ENCODE peak calls at places on chromosomes 5 and 9, in eight cellular contexts. One of them, this sample, is unnamed.

GRCh38 chr9:126058631-126059030 is 268.0 kb upstream of the MVB12B start:
- DNase-seq in posterior cingulate gyrus: peak
- DNase-seq in islet precursor cell: peak
- DNase-seq in stimulated activated CD4-positive, alpha-beta T cell treated with anti-CD3 and anti-CD28 coated beads, Interleukin-2, amount 100 ng/mL, for 48 hours: no peak
- DNase-seq in T-helper 1 cell: no peak
- DNase-seq in NCI-H1694 treated with DMSO at 0.1 percent for 48 hours: peak
- DNase-seq in SW 1271: no peak
- DNase-seq in activated T-cell treated with anti-CD3 and anti-CD28 coated beads, Interleukin-2, amount 50 U/mL, for 4 hours: no peak
- DNase-seq in this sample: no peak

GRCh38 chr5:163564321-163564924 is 59.0 kb downstream of the MAT2B start:
- DNase-seq in posterior cingulate gyrus: no peak
- DNase-seq in islet precursor cell: peak
- DNase-seq in stimulated activated CD4-positive, alpha-beta T cell treated with anti-CD3 and anti-CD28 coated beads, Interleukin-2, amount 100 ng/mL, for 48 hours: peak
- DNase-seq in T-helper 1 cell: no peak
- DNase-seq in NCI-H1694 treated with DMSO at 0.1 percent for 48 hours: peak
- DNase-seq in SW 1271: peak
- DNase-seq in activated T-cell treated with anti-CD3 and anti-CD28 coated beads, Interleukin-2, amount 50 U/mL, for 4 hours: peak
- DNase-seq in this sample: peak

GRCh38 chr5:99901972-99902371 is 633.2 kb upstream of the FAM174A start:
- DNase-seq in posterior cingulate gyrus: no peak
- DNase-seq in islet precursor cell: no peak
- DNase-seq in stimulated activated CD4-positive, alpha-beta T cell treated with anti-CD3 and anti-CD28 coated beads, Interleukin-2, amount 100 ng/mL, for 48 hours: no peak
- DNase-seq in T-helper 1 cell: no peak
- DNase-seq in NCI-H1694 treated with DMSO at 0.1 percent for 48 hours: no peak
- DNase-seq in SW 1271: no peak
- DNase-seq in activated T-cell treated with anti-CD3 and anti-CD28 coated beads, Interleukin-2, amount 50 U/mL, for 4 hours: no peak
- DNase-seq in this sample: no peak

GRCh38 chr5:95620030-95620869 is at the start of gene GPR150:
- DNase-seq in posterior cingulate gyrus: peak
- DNase-seq in islet precursor cell: peak
- DNase-seq in stimulated activated CD4-positive, alpha-beta T cell treated with anti-CD3 and anti-CD28 coated beads, Interleukin-2, amount 100 ng/mL, for 48 hours: peak
- DNase-seq in T-helper 1 cell: peak
- DNase-seq in NCI-H1694 treated with DMSO at 0.1 percent for 48 hours: peak
- DNase-seq in SW 1271: peak
- DNase-seq in activated T-cell treated with anti-CD3 and anti-CD28 coated beads, Interleukin-2, amount 50 U/mL, for 4 hours: peak
- DNase-seq in this sample: peak

GRCh38 chr5:58016892-58017291 is 443.0 kb downstream of the PLK2 start:
- DNase-seq in posterior cingulate gyrus: no peak
- DNase-seq in islet precursor cell: no peak
- DNase-seq in stimulated activated CD4-positive, alpha-beta T cell treated with anti-CD3 and anti-CD28 coated beads, Interleukin-2, amount 100 ng/mL, for 48 hours: no peak
- DNase-seq in T-helper 1 cell: no peak
- DNase-seq in NCI-H1694 treated with DMSO at 0.1 percent for 48 hours: no peak
- DNase-seq in SW 1271: no peak
- DNase-seq in activated T-cell treated with anti-CD3 and anti-CD28 coated beads, Interleukin-2, amount 50 U/mL, for 4 hours: no peak
- DNase-seq in this sample: no peak

GRCh38 chr9:113886471-113886870 is 10.4 kb downstream of the ZNF618 start:
- DNase-seq in posterior cingulate gyrus: no peak
- DNase-seq in islet precursor cell: no peak
- DNase-seq in stimulated activated CD4-positive, alpha-beta T cell treated with anti-CD3 and anti-CD28 coated beads, Interleukin-2, amount 100 ng/mL, for 48 hours: no peak
- DNase-seq in T-helper 1 cell: no peak
- DNase-seq in NCI-H1694 treated with DMSO at 0.1 percent for 48 hours: no peak
- DNase-seq in SW 1271: no peak
- DNase-seq in activated T-cell treated with anti-CD3 and anti-CD28 coated beads, Interleukin-2, amount 50 U/mL, for 4 hours: no peak
- DNase-seq in this sample: peak

GRCh38 chr9:114906922-114907571 is 23.3 kb downstream of the TNFSF8 start:
- DNase-seq in posterior cingulate gyrus: no peak
- DNase-seq in islet precursor cell: peak
- DNase-seq in stimulated activated CD4-positive, alpha-beta T cell treated with anti-CD3 and anti-CD28 coated beads, Interleukin-2, amount 100 ng/mL, for 48 hours: no peak
- DNase-seq in T-helper 1 cell: no peak
- DNase-seq in NCI-H1694 treated with DMSO at 0.1 percent for 48 hours: peak
- DNase-seq in SW 1271: peak
- DNase-seq in activated T-cell treated with anti-CD3 and anti-CD28 coated beads, Interleukin-2, amount 50 U/mL, for 4 hours: no peak
- DNase-seq in this sample: peak

GRCh38 chr5:2740051-2740848 is 11.2 kb downstream of the IRX2 start:
- DNase-seq in posterior cingulate gyrus: no peak
- DNase-seq in islet precursor cell: peak
- DNase-seq in stimulated activated CD4-positive, alpha-beta T cell treated with anti-CD3 and anti-CD28 coated beads, Interleukin-2, amount 100 ng/mL, for 48 hours: no peak
- DNase-seq in T-helper 1 cell: no peak
- DNase-seq in NCI-H1694 treated with DMSO at 0.1 percent for 48 hours: no peak
- DNase-seq in SW 1271: no peak
- DNase-seq in activated T-cell treated with anti-CD3 and anti-CD28 coated beads, Interleukin-2, amount 50 U/mL, for 4 hours: no peak
- DNase-seq in this sample: peak

GRCh38 chr9:126985870-126986498 is 71.4 kb downstream of the RALGPS1 start:
- DNase-seq in posterior cingulate gyrus: no peak
- DNase-seq in islet precursor cell: no peak
- DNase-seq in stimulated activated CD4-positive, alpha-beta T cell treated with anti-CD3 and anti-CD28 coated beads, Interleukin-2, amount 100 ng/mL, for 48 hours: peak
- DNase-seq in T-helper 1 cell: peak
- DNase-seq in NCI-H1694 treated with DMSO at 0.1 percent for 48 hours: peak
- DNase-seq in SW 1271: peak
- DNase-seq in activated T-cell treated with anti-CD3 and anti-CD28 coated beads, Interleukin-2, amount 50 U/mL, for 4 hours: peak
- DNase-seq in this sample: no peak

GRCh38 chr9:72935595-72935994 is 17.3 kb downstream of the ALDH1A1 start:
- DNase-seq in posterior cingulate gyrus: no peak
- DNase-seq in islet precursor cell: no peak
- DNase-seq in stimulated activated CD4-positive, alpha-beta T cell treated with anti-CD3 and anti-CD28 coated beads, Interleukin-2, amount 100 ng/mL, for 48 hours: no peak
- DNase-seq in T-helper 1 cell: no peak
- DNase-seq in NCI-H1694 treated with DMSO at 0.1 percent for 48 hours: no peak
- DNase-seq in SW 1271: no peak
- DNase-seq in activated T-cell treated with anti-CD3 and anti-CD28 coated beads, Interleukin-2, amount 50 U/mL, for 4 hours: no peak
- DNase-seq in this sample: no peak

GRCh38 chr5:136036991-136037705 is 8.4 kb downstream of the TGFBI start:
- DNase-seq in posterior cingulate gyrus: no peak
- DNase-seq in islet precursor cell: peak
- DNase-seq in stimulated activated CD4-positive, alpha-beta T cell treated with anti-CD3 and anti-CD28 coated beads, Interleukin-2, amount 100 ng/mL, for 48 hours: peak
- DNase-seq in T-helper 1 cell: no peak
- DNase-seq in NCI-H1694 treated with DMSO at 0.1 percent for 48 hours: no peak
- DNase-seq in SW 1271: peak
- DNase-seq in activated T-cell treated with anti-CD3 and anti-CD28 coated beads, Interleukin-2, amount 50 U/mL, for 4 hours: no peak
- DNase-seq in this sample: no peak

GRCh38 chr9:132878695-132879064 is at the start of gene SPACA9:
- DNase-seq in posterior cingulate gyrus: peak
- DNase-seq in islet precursor cell: peak
- DNase-seq in stimulated activated CD4-positive, alpha-beta T cell treated with anti-CD3 and anti-CD28 coated beads, Interleukin-2, amount 100 ng/mL, for 48 hours: peak
- DNase-seq in T-helper 1 cell: no peak
- DNase-seq in NCI-H1694 treated with DMSO at 0.1 percent for 48 hours: no peak
- DNase-seq in SW 1271: peak
- DNase-seq in activated T-cell treated with anti-CD3 and anti-CD28 coated beads, Interleukin-2, amount 50 U/mL, for 4 hours: peak
- DNase-seq in this sample: peak

GRCh38 chr9:17519761-17520160 is 59.1 kb upstream of the SH3GL2 start:
- DNase-seq in posterior cingulate gyrus: no peak
- DNase-seq in islet precursor cell: no peak
- DNase-seq in stimulated activated CD4-positive, alpha-beta T cell treated with anti-CD3 and anti-CD28 coated beads, Interleukin-2, amount 100 ng/mL, for 48 hours: no peak
- DNase-seq in T-helper 1 cell: no peak
- DNase-seq in NCI-H1694 treated with DMSO at 0.1 percent for 48 hours: no peak
- DNase-seq in SW 1271: no peak
- DNase-seq in activated T-cell treated with anti-CD3 and anti-CD28 coated beads, Interleukin-2, amount 50 U/mL, for 4 hours: no peak
- DNase-seq in this sample: no peak

GRCh38 chr5:45695680-45696093 is 493 bp downstream of the HCN1 start:
- DNase-seq in posterior cingulate gyrus: peak
- DNase-seq in islet precursor cell: peak
- DNase-seq in stimulated activated CD4-positive, alpha-beta T cell treated with anti-CD3 and anti-CD28 coated beads, Interleukin-2, amount 100 ng/mL, for 48 hours: no peak
- DNase-seq in T-helper 1 cell: no peak
- DNase-seq in NCI-H1694 treated with DMSO at 0.1 percent for 48 hours: no peak
- DNase-seq in SW 1271: no peak
- DNase-seq in activated T-cell treated with anti-CD3 and anti-CD28 coated beads, Interleukin-2, amount 50 U/mL, for 4 hours: no peak
- DNase-seq in this sample: peak

GRCh38 chr9:137273095-137273490 is 4.4 kb upstream of the TOR4A start:
- DNase-seq in posterior cingulate gyrus: no peak
- DNase-seq in islet precursor cell: no peak
- DNase-seq in stimulated activated CD4-positive, alpha-beta T cell treated with anti-CD3 and anti-CD28 coated beads, Interleukin-2, amount 100 ng/mL, for 48 hours: no peak
- DNase-seq in T-helper 1 cell: no peak
- DNase-seq in NCI-H1694 treated with DMSO at 0.1 percent for 48 hours: no peak
- DNase-seq in SW 1271: no peak
- DNase-seq in activated T-cell treated with anti-CD3 and anti-CD28 coated beads, Interleukin-2, amount 50 U/mL, for 4 hours: no peak
- DNase-seq in this sample: no peak

GRCh38 chr5:1516615-1517601 is 6.9 kb downstream of the LPCAT1 start:
- DNase-seq in posterior cingulate gyrus: peak
- DNase-seq in islet precursor cell: peak
- DNase-seq in stimulated activated CD4-positive, alpha-beta T cell treated with anti-CD3 and anti-CD28 coated beads, Interleukin-2, amount 100 ng/mL, for 48 hours: no peak
- DNase-seq in T-helper 1 cell: no peak
- DNase-seq in NCI-H1694 treated with DMSO at 0.1 percent for 48 hours: no peak
- DNase-seq in SW 1271: no peak
- DNase-seq in activated T-cell treated with anti-CD3 and anti-CD28 coated beads, Interleukin-2, amount 50 U/mL, for 4 hours: no peak
- DNase-seq in this sample: peak

GRCh38 chr9:35771524-35771923 is 17.4 kb upstream of the MSMP start:
- DNase-seq in posterior cingulate gyrus: no peak
- DNase-seq in islet precursor cell: no peak
- DNase-seq in stimulated activated CD4-positive, alpha-beta T cell treated with anti-CD3 and anti-CD28 coated beads, Interleukin-2, amount 100 ng/mL, for 48 hours: no peak
- DNase-seq in T-helper 1 cell: no peak
- DNase-seq in NCI-H1694 treated with DMSO at 0.1 percent for 48 hours: peak
- DNase-seq in SW 1271: no peak
- DNase-seq in activated T-cell treated with anti-CD3 and anti-CD28 coated beads, Interleukin-2, amount 50 U/mL, for 4 hours: no peak
- DNase-seq in this sample: no peak

GRCh38 chr9:94135222-94135621 is 51.0 kb downstream of the PTPDC1 start:
- DNase-seq in posterior cingulate gyrus: no peak
- DNase-seq in islet precursor cell: no peak
- DNase-seq in stimulated activated CD4-positive, alpha-beta T cell treated with anti-CD3 and anti-CD28 coated beads, Interleukin-2, amount 100 ng/mL, for 48 hours: no peak
- DNase-seq in T-helper 1 cell: no peak
- DNase-seq in NCI-H1694 treated with DMSO at 0.1 percent for 48 hours: no peak
- DNase-seq in SW 1271: no peak
- DNase-seq in activated T-cell treated with anti-CD3 and anti-CD28 coated beads, Interleukin-2, amount 50 U/mL, for 4 hours: no peak
- DNase-seq in this sample: no peak

This sample was measured in mesendoderm.